ENCODE peak calls at places on chromosomes 13 and 19, in four cellular contexts. J, T, Y and B are unnamed samples.
A peak's percentile ranks its signal among the peaks of the same experiment; 100 is the strongest.

GRCh38 chr13:31055589-31055988 is 106.1 kb downstream of the HSPH1 start:
- DNase-seq in J (no peak), T (no peak), Y (no peak), B (no peak)

GRCh38 chr13:73776137-73776785 is 357.9 kb downstream of the KLF12 start:
- DNase-seq in J (no peak), Y (no peak), T (no peak), B (no peak)

GRCh38 chr13:18212873-18213272 is 968.8 kb downstream of the TUBA3C start:
- DNase-seq in Y (no peak), T (no peak), J (no peak), B (no peak)

GRCh38 chr13:111304041-111304544 is 16.3 kb upstream of the TEX29 start:
- DNase-seq in Y (no peak), J (no peak), T (no peak), B (no peak)

GRCh38 chr19:18109731-18110671 is 12.4 kb downstream of the MAST3 start:
- DNase-seq in J (peak; percentile 80), Y (no peak), T (peak; percentile 75), B (no peak)

GRCh38 chr19:48614436-48615144 is at the start of gene FAM83E:
- DNase-seq in T (peak; percentile 89), J (peak; percentile 98), Y (no peak), B (no peak)

GRCh38 chr19:812819-813358 is 8.9 kb downstream of the PLPPR3 start:
- DNase-seq in Y (no peak), T (no peak), J (no peak), B (no peak)

GRCh38 chr19:41951686-41952172 is 7.4 kb downstream of the RABAC1 start:
- DNase-seq in T (peak; percentile 73), J (peak; percentile 91), Y (no peak), B (peak; percentile 58)

GRCh38 chr13:48946163-48946562 is 29.5 kb upstream of the FNDC3A start:
- DNase-seq in J (no peak), T (no peak), Y (no peak), B (no peak)

GRCh38 chr13:49995535-49996165 is 1.2 kb upstream of the TRIM13 start:
- DNase-seq in Y (no peak), J (no peak), T (no peak), B (peak; percentile 21)

GRCh38 chr13:43755844-43756243 is 30.9 kb downstream of the ENOX1 start:
- DNase-seq in J (no peak), Y (no peak), T (no peak), B (no peak)
- H3K4me3 ChIP-seq in J (no peak overlapping the region), Y (no peak overlapping the region), T (no peak overlapping the region), B (no peak overlapping the region)

GRCh38 chr13:106865706-106866288 is 297.9 kb upstream of the ARGLU1 start:
- DNase-seq in T (no peak), J (no peak), Y (no peak), B (no peak)

GRCh38 chr13:106867249-106867648 is 299.3 kb upstream of the ARGLU1 start:
- DNase-seq in Y (no peak), J (no peak), T (no peak), B (no peak)
- H3K4me3 ChIP-seq in Y (peak overlapping the region; percentile 27), J (no peak overlapping the region), T (no peak overlapping the region), B (no peak overlapping the region)

GRCh38 chr13:113861433-113862030 is 2.3 kb downstream of the GAS6 start:
- DNase-seq in Y (no peak), J (peak; percentile 43), T (no peak), B (no peak)

GRCh38 chr13:113864303-113864890 is 521 bp upstream of the GAS6 start:
- DNase-seq in J (peak; percentile 27), T (no peak), Y (no peak), B (peak; percentile 54)

GRCh38 chr13:113863511-113864302 is at the start of gene GAS6:
- DNase-seq in J (peak; percentile 83), Y (no peak), T (no peak), B (peak; percentile 70)

GRCh38 chr13:113862191-113862765 is 1.6 kb downstream of the GAS6 start:
- DNase-seq in Y (no peak), J (peak; percentile 43), T (no peak), B (no peak)

DNA sequence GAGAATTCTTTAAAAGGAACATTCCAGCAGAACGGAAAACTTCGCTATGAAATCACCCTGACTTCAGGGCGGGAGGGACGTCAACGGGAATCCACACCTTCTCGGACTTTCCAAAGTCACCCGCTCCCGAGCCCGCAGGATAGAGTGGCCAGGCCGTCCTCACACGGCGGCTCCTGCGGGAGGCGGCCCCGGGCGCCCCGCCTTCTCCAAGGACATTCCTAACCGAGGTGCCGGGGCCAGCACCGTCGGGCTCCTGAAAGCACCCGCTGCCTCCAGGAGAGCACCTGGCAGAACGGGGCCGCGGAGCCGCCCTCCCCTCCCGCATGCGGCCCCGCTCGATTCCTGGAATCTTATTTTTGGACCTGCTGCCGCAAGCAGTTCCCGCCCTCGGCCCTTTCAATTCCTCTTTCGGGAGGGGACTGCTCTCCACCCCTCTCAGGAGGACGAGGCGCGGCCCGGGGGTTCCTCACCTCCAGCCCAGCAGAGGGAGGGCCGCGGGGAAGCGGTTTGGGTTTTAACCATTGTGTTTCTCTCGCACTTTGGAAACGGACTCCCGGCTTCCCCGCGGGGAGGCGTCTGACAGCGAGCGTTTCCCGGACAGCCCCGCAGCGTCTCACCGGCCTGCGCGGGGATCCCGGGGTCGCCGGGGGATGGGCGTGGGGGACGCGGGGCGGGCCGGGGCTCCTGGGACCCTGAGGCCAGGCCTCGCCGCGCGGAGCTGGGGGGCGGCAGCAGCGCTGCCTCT is 938 bp downstream of the GAS6 start:
- DNase-seq in J (peak; percentile 62), T (peak; percentile 78), Y (no peak), B (peak; percentile 46)
- H3K4me3 ChIP-seq in J (peak overlapping the region; percentile 80), T (peak overlapping the region; percentile 81), Y (peak overlapping the region; percentile 75), B (peak overlapping the region; percentile 90)

DNA sequence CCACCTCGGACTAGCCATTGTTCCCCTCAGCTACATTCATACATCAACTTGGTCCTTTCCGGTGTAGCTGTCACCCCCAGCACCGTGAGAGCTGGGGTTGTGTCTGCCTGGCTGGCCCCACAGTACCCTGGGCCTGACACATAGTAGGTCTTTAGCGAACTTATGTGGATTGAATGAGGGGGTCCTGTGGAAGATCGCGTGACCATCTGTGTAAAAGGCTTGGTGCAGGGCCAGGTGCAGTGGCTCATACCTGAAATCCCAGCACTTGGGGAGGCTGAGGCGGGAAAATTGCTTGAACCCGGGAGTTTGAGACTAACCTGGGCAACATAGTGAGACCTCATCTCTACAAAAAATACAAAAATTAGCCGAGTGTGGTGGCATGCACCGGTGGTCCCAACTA is 2.0 kb downstream of the SMARCA4 start:
- DNase-seq in Y (no peak), J (no peak), T (no peak), B (no peak)
- H3K4me3 ChIP-seq in Y (no peak overlapping the region), J (no peak overlapping the region), T (no peak overlapping the region), B (no peak overlapping the region)

GRCh38 chr19:44775676-44776240 is 1.9 kb upstream of the CBLC start:
- DNase-seq in Y (no peak), T (no peak), J (no peak), B (no peak)

GRCh38 chr19:44779150-44779549 is 1.5 kb downstream of the CBLC start:
- DNase-seq in Y (no peak), T (no peak), J (no peak), B (no peak)

GRCh38 chr19:44776402-44777096 is 1.1 kb upstream of the CBLC start:
- DNase-seq in T (peak; percentile 55), Y (no peak), J (peak; percentile 95), B (no peak)

GRCh38 chr19:44774614-44775013 is 3.1 kb upstream of the CBLC start:
- DNase-seq in T (no peak), Y (no peak), J (no peak), B (no peak)

GRCh38 chr19:44777715-44778347 is at the start of gene CBLC:
- DNase-seq in T (peak; percentile 66), Y (no peak), J (peak; percentile 95), B (no peak)
- H3K4me3 ChIP-seq in T (peak within 1 kb of the TSS; percentile 31), Y (peak within 1 kb of the TSS; percentile 58), J (peak within 1 kb of the TSS; percentile 53), B (no peak within 1 kb of the TSS)

DNA sequence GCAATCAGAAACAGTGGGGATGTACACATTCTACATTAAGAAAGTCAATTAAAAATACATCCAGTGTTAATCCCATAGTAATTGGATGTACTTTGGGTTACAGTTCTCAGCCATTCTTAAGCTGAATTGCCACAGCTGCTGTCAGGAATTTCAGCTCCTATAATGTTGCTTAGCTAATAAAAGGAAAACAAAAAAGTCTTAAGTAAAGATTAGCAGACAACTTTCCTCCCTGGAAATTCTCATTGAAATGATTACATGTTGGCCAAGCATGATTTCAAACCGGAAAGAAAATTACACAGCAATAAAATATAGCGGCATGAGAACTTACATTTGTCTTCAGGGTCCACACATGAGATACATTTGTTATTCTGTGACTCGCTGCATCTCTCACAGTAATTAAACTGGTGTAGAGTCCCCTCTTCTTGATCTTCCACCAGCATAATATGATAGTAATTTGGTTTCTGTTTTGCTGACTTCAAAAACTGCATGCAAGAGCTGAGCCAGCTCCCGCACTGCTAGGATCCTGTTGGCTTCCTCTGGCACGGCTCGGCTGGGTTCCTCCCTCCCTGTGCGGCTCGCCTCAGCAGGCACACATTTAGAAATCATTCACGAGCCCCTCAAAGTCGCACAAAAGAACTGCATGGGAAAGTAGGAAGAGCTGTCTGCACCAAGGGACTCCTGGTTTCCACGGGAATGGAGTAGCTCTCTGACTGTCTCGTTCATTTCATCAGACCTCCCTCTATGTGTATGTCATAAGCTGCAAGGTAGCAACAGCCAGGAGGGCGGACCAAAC is at the start of gene HTR2A:
- DNase-seq in Y (no peak), J (no peak), T (no peak), B (peak; percentile 46)
- H3K4me3 ChIP-seq in Y (peak within 1 kb of the TSS; percentile 37), J (peak within 1 kb of the TSS; percentile 1), T (peak within 1 kb of the TSS; percentile 26), B (peak within 1 kb of the TSS; percentile 82)

GRCh38 chr19:15456441-15456840 is 6.7 kb upstream of the WIZ start:
- DNase-seq in Y (no peak), T (no peak), J (no peak), B (no peak)
- H3K4me3 ChIP-seq in Y (no peak overlapping the region), T (no peak overlapping the region), J (no peak overlapping the region), B (no peak overlapping the region)

DNA sequence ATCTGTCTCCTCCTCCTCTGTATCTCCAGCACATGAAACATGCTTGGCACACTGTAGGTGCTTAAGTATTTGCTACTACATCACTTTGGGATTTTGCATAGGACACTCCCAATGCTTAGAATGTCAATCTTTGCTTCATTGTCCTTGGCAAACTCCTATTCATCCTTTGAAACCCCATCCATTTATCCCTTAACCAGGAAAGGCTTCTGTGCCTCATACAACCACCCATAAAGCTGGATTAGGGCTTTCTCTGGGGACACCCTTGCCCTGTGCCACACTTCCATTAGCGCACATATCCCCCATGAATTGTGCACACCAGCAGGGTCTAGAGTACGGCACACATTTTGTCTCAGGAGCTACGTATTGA is 5.8 kb upstream of the EPS8L1 start:
- DNase-seq in J (no peak), T (no peak), Y (no peak), B (no peak)
- H3K4me3 ChIP-seq in J (no peak overlapping the region), T (no peak overlapping the region), Y (peak overlapping the region; percentile 36), B (no peak overlapping the region)